ENCODE peak calls at places on chromosomes 2 and 18, in four cellular contexts. Q is neuronal stem cell, A is astrocyte of the spinal cord, P is HFF-Myc. Y is an unnamed sample.

GRCh38 chr2:217279130-217279529 is 419.3 kb upstream of the TNP1 start:
- DNase-seq in A (no peak), P (peak; percentile 61), Q (no peak), Y (no peak)

GRCh38 chr18:40346146-40346545 is 1608.9 kb upstream of the PIK3C3 start:
- DNase-seq in A (no peak), Q (no peak), P (no peak), Y (no peak)

GRCh38 chr18:59927246-59927825 is 27.5 kb downstream of the PMAIP1 start:
- DNase-seq in Q (no peak), A (no peak), P (no peak), Y (no peak)

GRCh38 chr2:33859791-33860461 is 260.8 kb upstream of the FAM98A start:
- DNase-seq in A (peak; percentile 2), Q (no peak), P (no peak), Y (no peak)

GRCh38 chr2:33441235-33441810 is 35.1 kb upstream of the RASGRP3 start:
- DNase-seq in Q (peak; percentile 26), A (peak; percentile 75), P (peak; percentile 52), Y (no peak)

GRCh38 chr2:231297108-231297908 is 98.2 kb upstream of the B3GNT7 start:
- DNase-seq in Q (peak; percentile 56), A (peak; percentile 58), P (no peak), Y (no peak)

GRCh38 chr18:69127844-69128486 is 272.7 kb upstream of the DOK6 start:
- DNase-seq in Q (no peak), P (no peak), A (no peak), Y (no peak)

GRCh38 chr2:240664622-240665021 is 18.1 kb downstream of the AQP12B start:
- DNase-seq in A (no peak), Q (no peak), P (no peak), Y (no peak)

GRCh38 chr2:20212459-20212870 is 12.5 kb downstream of the SDC1 start:
- DNase-seq in A (peak; percentile 12), P (no peak), Q (no peak), Y (no peak)

GRCh38 chr2:173982918-173983317 is 17.7 kb upstream of the SP3 start:
- DNase-seq in P (peak; percentile 69), Q (no peak), A (peak; percentile 78), Y (no peak)

DNA sequence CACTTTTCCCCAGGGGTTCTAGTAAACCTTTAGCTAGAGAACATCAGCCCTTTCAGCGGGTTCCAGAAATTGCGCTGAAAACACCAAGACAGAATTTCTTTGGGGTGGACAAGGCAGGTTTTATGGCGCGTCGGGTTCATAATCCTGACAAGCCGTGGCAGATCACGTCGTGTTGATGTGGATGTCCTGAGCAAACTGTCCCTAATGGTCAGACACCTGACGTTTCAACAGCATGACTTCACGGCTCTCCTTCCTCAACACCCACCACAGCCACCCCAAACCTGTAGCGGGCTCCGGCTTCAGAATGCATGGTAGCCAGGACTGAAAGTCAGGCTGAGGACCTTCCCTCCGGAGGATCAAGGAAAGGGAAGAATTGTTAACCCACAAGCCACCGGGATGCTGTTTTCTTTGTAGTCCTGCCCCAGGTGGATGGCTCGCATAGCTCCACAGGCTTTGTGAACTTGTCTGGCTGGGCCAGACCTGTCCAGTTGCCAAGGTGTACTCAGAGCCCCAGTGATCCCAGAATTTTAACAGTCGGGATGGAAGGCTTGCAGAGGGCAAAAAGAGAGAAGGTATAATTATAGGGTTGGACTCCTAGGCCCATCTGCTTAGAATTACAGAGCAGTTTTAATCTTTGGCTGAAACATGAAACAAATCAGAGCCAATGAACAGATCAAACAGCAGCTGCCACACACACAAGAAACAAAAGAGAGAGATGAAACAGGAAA is 1.5 kb downstream of the APCDD1 start:
- DNase-seq in A (no peak), Q (no peak), P (no peak), Y (no peak)
- H3K4me3 ChIP-seq in A (peak overlapping the region; percentile 31), Q (peak overlapping the region; percentile 51), P (peak overlapping the region; percentile 72), Y (no peak overlapping the region)

GRCh38 chr2:46703588-46703987 is 212.0 kb downstream of the MCFD2 start:
- DNase-seq in A (no peak), Q (no peak), P (no peak), Y (no peak)
- H3K4me3 ChIP-seq in A (no peak overlapping the region), Q (no peak overlapping the region), P (no peak overlapping the region), Y (no peak overlapping the region)

GRCh38 chr2:71503827-71504226 is 50.5 kb downstream of the DYSF start:
- DNase-seq in A (no peak), P (no peak), Q (no peak), Y (no peak)

GRCh38 chr2:71505086-71505769 is 51.9 kb downstream of the DYSF start:
- DNase-seq in Q (no peak), A (no peak), P (no peak), Y (no peak)

GRCh38 chr2:71502941-71503738 is 49.8 kb downstream of the DYSF start:
- DNase-seq in A (no peak), P (no peak), Q (no peak), Y (no peak)

GRCh38 chr2:71505770-71506140 is 52.4 kb downstream of the DYSF start:
- DNase-seq in P (no peak), Q (no peak), A (no peak), Y (no peak)

DNA sequence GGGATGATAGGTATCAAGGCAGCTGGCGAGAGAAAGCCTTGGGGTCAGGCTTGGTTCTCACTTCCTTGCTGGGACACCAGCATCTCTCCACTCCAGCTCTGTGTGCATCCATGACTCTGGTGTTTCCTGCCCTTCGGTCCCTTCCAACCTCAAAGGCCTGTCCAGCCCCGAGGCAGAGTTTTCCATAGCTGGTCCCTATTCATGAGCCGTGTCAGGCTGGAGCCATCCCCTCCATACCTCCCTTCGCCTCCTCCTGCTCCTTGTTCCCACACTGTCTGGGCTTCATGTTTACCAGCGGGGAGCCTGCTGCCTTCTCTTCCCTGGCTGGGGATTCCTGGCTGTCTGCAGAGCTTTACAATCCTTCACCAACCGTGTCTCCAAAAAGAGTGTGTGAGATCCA is 51.2 kb downstream of the DYSF start:
- DNase-seq in A (no peak), Q (no peak), P (no peak), Y (no peak)
- H3K4me3 ChIP-seq in A (no peak overlapping the region), Q (no peak overlapping the region), P (no peak overlapping the region), Y (no peak overlapping the region)

GRCh38 chr2:133252770-133253355 is 315.4 kb downstream of the NCKAP5 start:
- DNase-seq in P (no peak), Q (no peak), A (no peak), Y (no peak)

GRCh38 chr2:133247613-133248012 is 320.6 kb downstream of the NCKAP5 start:
- DNase-seq in A (no peak), Q (no peak), P (no peak), Y (no peak)

GRCh38 chr2:133253793-133254192 is 314.5 kb downstream of the NCKAP5 start:
- DNase-seq in P (no peak), Q (no peak), A (no peak), Y (no peak)

GRCh38 chr2:133249362-133249761 is 318.9 kb downstream of the NCKAP5 start:
- DNase-seq in P (no peak), A (no peak), Q (no peak), Y (no peak)

DNA sequence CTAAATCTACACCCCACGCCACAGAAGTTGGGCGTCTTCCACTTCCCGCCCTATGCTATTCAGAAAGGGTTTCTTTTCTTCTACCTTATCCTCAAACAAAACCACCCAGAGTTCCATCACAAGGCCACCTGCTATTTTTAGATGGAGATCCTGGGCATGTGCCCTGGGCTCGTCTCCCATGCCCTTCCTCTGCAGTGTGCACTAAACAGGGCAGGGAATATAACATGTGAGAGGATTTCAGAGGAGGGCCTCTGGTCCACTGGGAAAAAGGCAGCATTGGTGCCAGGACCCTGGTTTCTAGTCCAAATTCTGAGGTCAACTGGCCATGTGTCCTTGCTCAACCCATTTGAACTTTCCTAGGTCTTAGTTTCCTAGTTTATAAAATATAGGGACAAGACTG is 320.0 kb downstream of the NCKAP5 start:
- DNase-seq in Q (no peak), P (no peak), A (no peak), Y (no peak)
- H3K4me3 ChIP-seq in Q (no peak overlapping the region), P (no peak overlapping the region), A (no peak overlapping the region), Y (no peak overlapping the region)

GRCh38 chr2:9950521-9951271 is 797 bp upstream of the GRHL1 start:
- DNase-seq in Q (peak; percentile 43), A (no peak), P (no peak), Y (no peak)

GRCh38 chr2:9951272-9951521 is 296 bp upstream of the GRHL1 start:
- DNase-seq in Q (no peak), A (no peak), P (no peak), Y (no peak)

GRCh38 chr2:9948721-9949120 is 2.8 kb upstream of the GRHL1 start:
- DNase-seq in A (no peak), Q (no peak), P (no peak), Y (no peak)

GRCh38 chr2:9949239-9949991 is 2.1 kb upstream of the GRHL1 start:
- DNase-seq in P (no peak), Q (no peak), A (no peak), Y (no peak)

DNA sequence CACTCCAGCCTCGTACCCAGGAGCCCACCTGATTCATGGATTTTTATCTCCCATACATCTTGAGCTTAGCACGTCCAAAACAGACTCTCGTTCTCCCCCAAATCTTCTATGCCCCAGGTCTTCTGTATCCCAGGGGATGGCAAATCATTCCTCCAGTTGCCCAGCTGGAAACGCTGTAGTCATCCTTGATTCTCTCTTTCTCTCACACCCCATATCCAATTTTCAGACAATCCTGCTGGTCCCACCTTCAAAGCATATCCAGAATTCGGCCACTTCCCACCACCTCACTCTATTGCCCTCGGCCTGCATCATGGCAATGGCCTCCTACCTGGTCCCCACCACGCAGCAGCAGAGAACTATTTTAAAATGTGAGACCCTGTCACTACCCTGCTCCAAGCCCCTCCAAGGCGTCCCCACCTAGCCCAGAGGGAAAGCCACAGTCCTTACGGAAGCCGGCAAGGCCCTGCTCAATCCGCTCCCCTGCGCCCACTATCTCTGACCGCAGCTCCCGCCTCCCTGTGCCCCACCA is 1.4 kb upstream of the GRHL1 start:
- DNase-seq in A (no peak), Q (no peak), P (no peak), Y (no peak)
- H3K4me3 ChIP-seq in A (no peak overlapping the region), Q (no peak overlapping the region), P (no peak overlapping the region), Y (no peak overlapping the region)

GRCh38 chr2:150030440-150030839 is 442.9 kb upstream of the MMADHC start:
- DNase-seq in A (no peak), P (no peak), Q (no peak), Y (no peak)

GRCh38 chr2:150036622-150037021 is 449.0 kb upstream of the MMADHC start:
- DNase-seq in P (no peak), A (peak; percentile 8), Q (no peak), Y (no peak)

DNA sequence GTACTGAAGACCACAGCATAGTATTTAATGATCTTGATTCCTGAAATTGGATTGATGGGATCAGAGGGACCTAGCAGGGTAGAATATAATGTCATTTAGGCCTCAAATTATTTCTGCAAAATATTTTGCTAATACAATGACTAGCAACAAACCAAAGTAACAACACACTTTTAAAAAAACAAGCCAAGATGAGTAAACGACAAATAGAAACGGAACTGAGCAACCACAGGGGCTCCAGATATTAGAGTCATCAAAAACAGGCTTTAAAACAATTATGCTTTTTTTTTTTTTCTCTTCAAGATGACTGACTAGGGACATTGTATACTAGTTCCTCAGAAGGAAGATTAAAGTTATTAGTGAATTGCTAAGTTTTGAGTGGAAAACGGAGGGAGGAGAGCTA is 447.1 kb upstream of the MMADHC start:
- DNase-seq in A (no peak), P (no peak), Q (no peak), Y (no peak)
- H3K4me3 ChIP-seq in A (no peak overlapping the region), P (no peak overlapping the region), Q (no peak overlapping the region), Y (no peak overlapping the region)

GRCh38 chr18:54981076-54981475 is 21.8 kb upstream of the CCDC68 start:
- DNase-seq in P (no peak), A (no peak), Q (no peak), Y (no peak)

GRCh38 chr18:54984908-54985307 is 25.6 kb upstream of the CCDC68 start:
- DNase-seq in Q (no peak), P (no peak), A (no peak), Y (no peak)

GRCh38 chr18:54983041-54983686 is 23.9 kb upstream of the CCDC68 start:
- DNase-seq in Q (peak; percentile 29), P (peak; percentile 53), A (peak; percentile 75), Y (peak; percentile 26)
- H3K4me3 ChIP-seq in Q (no peak overlapping the region), P (no peak overlapping the region), A (no peak overlapping the region), Y (no peak overlapping the region)